ENCODE peak calls at places on chromosome 4, in nine cellular contexts. H, Q, M, C, A, U, N, O and W are unnamed samples.

GRCh38 chr4:185523862-185524261 is 11.4 kb downstream of the PDLIM3 start:
- DNase-seq in H (no peak), Q (no peak), M (no peak), C (no peak), A (no peak), U (no peak), N (no peak), O (no peak), W (no peak)

GRCh38 chr4:2964077-2964471 is 703 bp downstream of the GRK4 start:
- DNase-seq in H (no peak), Q (no peak), M (no peak), C (no peak), A (no peak), U (peak; percentile 30), N (no peak), O (no peak), W (no peak)

GRCh38 chr4:13920901-13921300 is 293.4 kb upstream of the BOD1L1 start:
- DNase-seq in H (peak; percentile 100), Q (peak; percentile 28), M (peak; percentile 100), C (peak; percentile 97), A (peak; percentile 99), U (no peak), N (no peak), O (no peak), W (no peak)

GRCh38 chr4:123127218-123127617 is 204.8 kb upstream of the NUDT6 start:
- DNase-seq in H (no peak), Q (no peak), M (peak; percentile 9), C (peak; percentile 16), A (peak; percentile 40), U (no peak), N (no peak), O (no peak), W (no peak)

GRCh38 chr4:98780926-98781325 is 122.5 kb upstream of the TSPAN5 start:
- DNase-seq in H (no peak), Q (no peak), M (no peak), C (no peak), A (no peak), U (no peak), N (no peak), O (no peak), W (no peak)

GRCh38 chr4:27684501-27685077 is 823.9 kb downstream of the STIM2 start:
- DNase-seq in H (peak; percentile 53), Q (no peak), M (peak; percentile 60), C (peak; percentile 74), A (peak; percentile 13), U (peak; percentile 64), N (peak; percentile 81), O (peak; percentile 49), W (peak; percentile 34)

GRCh38 chr4:145639281-145639680 is 20.1 kb downstream of the MMAA start:
- DNase-seq in H (no peak), Q (no peak), M (no peak), C (no peak), A (no peak), U (no peak), N (no peak), O (no peak), W (no peak)

GRCh38 chr4:24369630-24370029 is 214.7 kb downstream of the DHX15 start:
- DNase-seq in H (no peak), Q (no peak), M (no peak), C (no peak), A (no peak), U (no peak), N (no peak), O (no peak), W (no peak)

GRCh38 chr4:179467890-179468289 is 2025.7 kb upstream of the AGA start:
- DNase-seq in H (no peak), Q (no peak), M (no peak), C (no peak), A (no peak), U (no peak), N (no peak), O (no peak), W (no peak)

GRCh38 chr4:136927172-136927571 is 605.1 kb downstream of the PCDH18 start:
- DNase-seq in H (peak; percentile 12), Q (no peak), M (peak; percentile 14), C (peak; percentile 75), A (no peak), U (no peak), N (no peak), O (no peak), W (no peak)

GRCh38 chr4:72218953-72219352 is 187.2 kb downstream of the NPFFR2 start:
- DNase-seq in H (no peak), Q (no peak), M (no peak), C (peak; percentile 14), A (no peak), U (no peak), N (no peak), O (no peak), W (no peak)

GRCh38 chr4:8085491-8086479 is 72.8 kb downstream of the ABLIM2 start:
- DNase-seq in H (no peak), Q (no peak), M (no peak), C (peak; percentile 28), A (no peak), U (no peak), N (peak; percentile 30), O (no peak), W (no peak)
- TF ChIP-seq CTCF in H (no peak), Q (no peak), M (no peak), C (no peak), A (no peak), U (no peak), N (no peak), O (no peak), W (no peak)

GRCh38 chr4:74770511-74770910 is 23.8 kb downstream of the BTC start:
- DNase-seq in H (no peak), Q (no peak), M (no peak), C (no peak), A (no peak), U (no peak), N (no peak), O (no peak), W (no peak)

GRCh38 chr4:74764119-74764518 is 30.2 kb downstream of the BTC start:
- DNase-seq in H (no peak), Q (no peak), M (peak; percentile 46), C (peak; percentile 31), A (no peak), U (no peak), N (no peak), O (no peak), W (no peak)

GRCh38 chr4:74772783-74773182 is 21.5 kb downstream of the BTC start:
- DNase-seq in H (no peak), Q (no peak), M (no peak), C (no peak), A (no peak), U (no peak), N (no peak), O (no peak), W (no peak)

GRCh38 chr4:74772106-74772505 is 22.2 kb downstream of the BTC start:
- DNase-seq in H (no peak), Q (no peak), M (no peak), C (peak; percentile 3), A (no peak), U (no peak), N (no peak), O (no peak), W (no peak)

DNA sequence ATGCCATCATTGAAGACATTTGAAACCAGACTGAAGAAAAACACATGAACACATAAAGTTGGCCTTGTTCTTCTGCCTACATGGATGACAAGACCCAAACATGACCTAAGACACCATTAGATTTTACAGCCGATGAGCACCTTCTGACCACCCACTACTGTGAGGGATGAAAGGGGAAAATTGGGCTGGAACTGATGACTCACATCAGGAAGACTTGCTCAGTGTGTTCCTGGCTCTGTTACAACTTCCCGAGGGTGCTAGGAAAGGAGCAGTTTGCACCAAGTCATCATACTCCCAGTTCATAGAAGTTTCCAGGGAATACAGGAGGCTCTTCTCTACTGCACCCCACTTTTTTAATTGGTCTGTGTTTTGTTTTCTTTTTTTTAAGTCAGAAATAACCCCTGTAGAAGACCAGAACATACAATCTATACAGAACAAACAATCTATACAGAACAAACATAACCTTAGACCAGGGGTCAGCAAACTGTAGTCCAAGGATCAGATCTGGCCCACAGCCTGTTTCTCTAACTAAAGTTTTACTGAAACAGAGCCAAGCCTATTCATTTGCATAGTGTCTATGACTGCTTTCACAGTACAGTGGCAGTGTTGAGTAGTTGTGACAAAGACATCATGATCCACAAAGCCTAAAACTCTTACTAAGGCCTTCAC is 25.3 kb downstream of the BTC start:
- DNase-seq in H (peak; percentile 33), Q (no peak), M (peak; percentile 68), C (peak; percentile 86), A (peak; percentile 68), U (no peak), N (no peak), O (peak; percentile 9), W (no peak)
- TF ChIP-seq CTCF in H (no peak), Q (no peak), M (no peak), C (no peak), A (no peak), U (no peak), N (no peak), O (no peak), W (no peak)

DNA sequence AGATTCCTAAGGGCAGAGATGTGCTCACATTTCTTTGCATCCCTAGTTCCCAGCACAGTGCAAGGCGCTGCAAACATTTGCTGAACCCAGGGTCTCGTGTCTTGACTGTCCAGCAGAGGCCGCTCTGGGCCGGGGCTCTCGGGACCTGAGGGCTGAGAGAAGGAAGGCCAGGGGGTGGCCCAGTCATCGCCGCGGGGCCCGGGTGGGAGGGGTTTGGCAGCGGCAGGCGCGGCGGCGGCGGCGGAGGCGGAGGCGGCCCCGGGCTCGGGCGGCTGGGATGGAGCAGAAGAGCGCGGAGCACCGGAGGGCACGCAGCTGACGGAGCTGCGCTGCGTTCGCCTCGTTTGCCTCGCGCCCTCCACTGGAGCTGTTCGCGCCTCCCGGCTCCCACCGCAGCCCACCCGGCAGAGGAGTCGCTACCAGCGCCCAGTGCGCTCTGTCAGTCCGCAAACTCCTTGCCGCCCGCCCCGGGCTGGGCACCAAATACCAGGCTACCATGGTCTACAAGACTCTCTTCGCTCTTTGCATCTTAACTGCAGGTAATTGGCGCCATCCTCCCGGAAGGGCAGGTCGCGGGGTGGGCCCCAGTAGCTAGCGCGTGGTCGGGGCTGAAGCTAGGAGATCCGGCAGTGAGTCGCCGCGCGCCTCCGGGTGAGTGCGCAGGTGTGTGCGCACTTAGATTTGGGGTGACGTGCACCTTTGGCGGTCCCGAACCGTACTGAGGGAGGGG is at the start of gene PARM1:
- DNase-seq in H (peak; percentile 82), Q (peak; percentile 85), M (peak; percentile 61), C (peak; percentile 73), A (peak; percentile 86), U (peak; percentile 94), N (peak; percentile 93), O (peak; percentile 96), W (peak; percentile 79)
- TF ChIP-seq CTCF in H (peak; percentile 82), Q (peak; percentile 71), M (peak; percentile 64), C (peak; percentile 65), A (peak; percentile 50), U (peak; percentile 73), N (peak; percentile 74), O (peak; percentile 63), W (no peak)

DNA sequence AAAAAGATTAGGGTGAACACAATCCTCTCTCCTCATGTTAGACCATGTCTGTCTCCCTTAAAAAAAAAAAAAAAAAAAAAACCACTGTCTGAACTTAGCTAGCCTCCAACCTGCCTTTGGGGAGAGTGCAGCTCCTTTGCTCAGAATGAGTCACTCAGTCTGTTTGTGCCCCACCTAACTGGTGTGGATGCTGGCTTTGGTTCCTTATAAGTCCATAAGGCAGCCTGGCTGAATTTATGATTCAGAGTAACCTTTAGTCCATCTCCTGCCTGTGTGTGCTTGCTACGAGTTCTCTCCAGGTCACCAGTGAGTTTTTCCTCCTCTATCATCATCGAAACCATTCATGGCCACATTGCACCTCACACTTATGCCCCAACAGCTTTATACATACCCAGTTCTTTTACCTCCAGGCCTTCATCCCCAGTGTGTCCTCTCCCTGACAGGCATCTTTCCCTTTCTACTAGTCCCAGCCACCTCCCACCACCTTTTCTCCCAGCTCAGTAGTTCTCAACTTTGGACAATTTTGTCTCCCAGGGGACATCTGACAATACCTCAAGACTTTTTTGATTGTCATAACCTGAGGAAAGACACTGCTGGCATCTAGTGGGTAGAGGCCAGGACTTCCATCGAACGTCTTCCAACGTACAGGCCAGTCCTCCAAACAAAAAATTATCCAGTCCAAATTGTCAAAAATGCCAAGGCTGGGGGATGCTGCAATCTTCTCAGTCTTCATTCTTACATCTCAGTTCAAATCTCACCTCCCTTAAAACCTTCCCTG is 220.8 kb upstream of the EMCN start:
- DNase-seq in H (peak; percentile 71), Q (no peak), M (peak; percentile 97), C (peak; percentile 93), A (peak; percentile 93), U (no peak), N (peak; percentile 36), O (no peak), W (no peak)
- TF ChIP-seq CTCF in H (no peak), Q (no peak), M (no peak), C (no peak), A (no peak), U (no peak), N (no peak), O (no peak), W (no peak)